ENCODE peak calls at places on chromosomes 4 and X, in eight cellular contexts. T, V, C, Q, S, Z, M and L are unnamed samples.

GRCh38 chr4:13476915-13477314 is 7.2 kb downstream of the RAB28 start:
- DNase-seq in V (no peak), Z (no peak), C (no peak), Q (peak; percentile 8), T (no peak), M (no peak), S (no peak), L (no peak)

GRCh38 chrX:29617725-29618124 is 597.6 kb upstream of the MAGEB2 start:
- DNase-seq in T (no peak), Z (no peak), V (no peak), C (no peak), S (no peak), M (no peak), Q (no peak), L (peak; percentile 1)

GRCh38 chr4:88360791-88361190 is 17.9 kb upstream of the HERC6 start:
- DNase-seq in V (no peak), T (no peak), S (no peak), Z (no peak), Q (no peak), M (no peak), C (no peak), L (no peak)

GRCh38 chrX:46208225-46208854 is 336.9 kb downstream of the ZNF674 start:
- DNase-seq in Z (no peak), C (no peak), Q (no peak), T (no peak), S (no peak), M (no peak), V (no peak), L (no peak)

GRCh38 chrX:11239230-11239629 is 54.0 kb upstream of the AMELX start:
- DNase-seq in Z (no peak), M (no peak), C (no peak), T (no peak), S (no peak), Q (peak; percentile 59), V (no peak), L (peak; percentile 50)

GRCh38 chr4:156924774-156925173 is 46.8 kb downstream of the PDGFC start:
- DNase-seq in S (no peak), M (no peak), C (no peak), T (no peak), Q (no peak), Z (no peak), V (no peak), L (no peak)

GRCh38 chr4:102694791-102695190 is 66.0 kb downstream of the MANBA start:
- DNase-seq in V (no peak), S (no peak), Q (no peak), C (no peak), T (no peak), Z (no peak), M (no peak), L (no peak)

GRCh38 chr4:126807132-126807531 is 825.6 kb upstream of the INTU start:
- DNase-seq in C (no peak), M (peak; percentile 36), Q (no peak), S (no peak), Z (no peak), V (no peak), T (no peak), L (no peak)

GRCh38 chrX:136395271-136395670 is 92.5 kb upstream of the BRS3 start:
- DNase-seq in S (no peak), C (no peak), Q (no peak), V (no peak), T (no peak), M (no peak), Z (no peak), L (no peak)

GRCh38 chr4:187167126-187167525 is 443.5 kb upstream of the FAT1 start:
- DNase-seq in V (no peak), Q (no peak), C (no peak), T (no peak), S (no peak), M (no peak), Z (no peak), L (no peak)

GRCh38 chr4:37717575-37717974 is 31.4 kb upstream of the RELL1 start:
- DNase-seq in V (no peak), S (no peak), Q (no peak), T (no peak), C (no peak), M (no peak), Z (no peak), L (no peak)

GRCh38 chr4:119592708-119593298 is 35.8 kb downstream of the PDE5A start:
- DNase-seq in Z (no peak), S (no peak), T (no peak), C (no peak), M (no peak), V (no peak), Q (no peak), L (no peak)

GRCh38 chr4:136505020-136505419 is 1027.3 kb downstream of the PCDH18 start:
- DNase-seq in V (no peak), S (no peak), M (no peak), T (no peak), C (no peak), Z (no peak), Q (no peak), L (no peak)

GRCh38 chr4:2879026-2879425 is 35.4 kb downstream of the ADD1 start:
- DNase-seq in M (no peak), Z (no peak), C (no peak), V (no peak), S (no peak), Q (no peak), T (no peak), L (no peak)

GRCh38 chr4:18110099-18110498 is 88.5 kb upstream of the LCORL start:
- DNase-seq in Q (no peak), V (no peak), Z (no peak), S (no peak), T (no peak), M (no peak), C (no peak), L (no peak)

GRCh38 chr4:7323461-7323871 is 111.3 kb downstream of the PSAPL1 start:
- DNase-seq in Q (no peak), T (no peak), C (peak; percentile 26), M (no peak), V (peak; percentile 28), Z (no peak), S (no peak), L (no peak)

GRCh38 chrX:21798677-21799219 is 40.7 kb upstream of the MBTPS2 start:
- DNase-seq in C (no peak), V (no peak), S (no peak), Z (no peak), M (no peak), Q (no peak), T (no peak), L (no peak)

DNA sequence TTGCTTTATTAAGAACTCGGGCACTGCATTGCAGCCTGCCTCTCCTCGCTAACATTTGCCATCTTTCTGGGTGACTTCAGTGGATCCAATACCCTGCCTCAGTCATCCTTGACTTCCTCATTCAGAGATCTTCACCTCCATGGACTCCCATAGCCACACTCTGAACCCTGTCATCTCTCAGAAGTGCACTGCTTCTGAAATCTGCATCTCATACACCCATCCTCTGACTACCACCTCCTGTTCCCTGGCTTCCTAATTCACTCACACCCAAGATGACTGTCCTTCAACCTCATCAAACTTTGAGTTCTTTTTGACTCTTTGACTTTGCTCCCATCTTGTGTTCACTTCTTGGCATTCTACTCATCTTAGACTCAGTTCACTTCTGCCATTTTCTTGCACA is 25.3 kb upstream of the CYBB start:
- DNase-seq in S (no peak), T (no peak), Q (no peak), V (no peak), Z (no peak), M (no peak), C (no peak), L (no peak)
- H3K4me1 ChIP-seq in S (no peaks in the 10 kb centered on the region), T (no peaks in the 10 kb centered on the region), Q (peaks cover 5% of the 10 kb centered on the region), V (no peaks in the 10 kb centered on the region), Z (no peaks in the 10 kb centered on the region), M (no peaks in the 10 kb centered on the region), C (no peaks in the 10 kb centered on the region), L (no peaks in the 10 kb centered on the region)

GRCh38 chr4:28354874-28355273 is 1494.2 kb downstream of the STIM2 start:
- DNase-seq in M (no peak), Z (no peak), Q (no peak), V (no peak), T (no peak), S (no peak), C (no peak), L (no peak)
- H3K9me3 ChIP-seq in M (peaks cover 12% of the 10 kb centered on the region), Z (no peaks in the 10 kb centered on the region), Q (no peaks in the 10 kb centered on the region), V (no peaks in the 10 kb centered on the region), T (no peaks in the 10 kb centered on the region), S (no peaks in the 10 kb centered on the region), C (no peaks in the 10 kb centered on the region), L (no peaks in the 10 kb centered on the region)

DNA sequence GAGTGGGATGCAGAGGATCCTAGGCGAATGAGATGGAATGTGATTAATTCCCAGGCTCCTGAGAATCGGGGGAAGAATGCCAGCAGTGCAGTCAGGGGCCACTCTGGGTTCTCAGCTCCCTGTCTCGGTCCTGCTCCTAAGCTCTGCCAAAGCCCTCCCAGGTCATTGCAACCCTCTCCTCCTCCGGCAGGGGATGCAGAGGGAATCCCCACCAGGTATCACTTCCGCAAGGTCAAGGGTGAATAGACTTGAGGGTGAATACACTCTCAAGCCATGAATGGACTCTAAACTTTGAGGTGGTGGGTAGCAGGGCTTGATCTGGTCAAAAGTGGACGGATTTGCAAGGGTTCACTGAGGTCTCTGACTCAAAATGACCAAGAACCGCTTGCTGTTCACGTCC is 139.3 kb upstream of the MXRA5 start:
- DNase-seq in S (no peak), Z (no peak), M (peak; percentile 61), V (no peak), C (no peak), T (no peak), Q (no peak), L (no peak)
- H3K4me3 ChIP-seq in S (no peak overlapping the region), Z (no peak overlapping the region), M (no peak overlapping the region), V (no peak overlapping the region), C (no peak overlapping the region), T (no peak overlapping the region), Q (no peak overlapping the region), L (no peak overlapping the region)

DNA sequence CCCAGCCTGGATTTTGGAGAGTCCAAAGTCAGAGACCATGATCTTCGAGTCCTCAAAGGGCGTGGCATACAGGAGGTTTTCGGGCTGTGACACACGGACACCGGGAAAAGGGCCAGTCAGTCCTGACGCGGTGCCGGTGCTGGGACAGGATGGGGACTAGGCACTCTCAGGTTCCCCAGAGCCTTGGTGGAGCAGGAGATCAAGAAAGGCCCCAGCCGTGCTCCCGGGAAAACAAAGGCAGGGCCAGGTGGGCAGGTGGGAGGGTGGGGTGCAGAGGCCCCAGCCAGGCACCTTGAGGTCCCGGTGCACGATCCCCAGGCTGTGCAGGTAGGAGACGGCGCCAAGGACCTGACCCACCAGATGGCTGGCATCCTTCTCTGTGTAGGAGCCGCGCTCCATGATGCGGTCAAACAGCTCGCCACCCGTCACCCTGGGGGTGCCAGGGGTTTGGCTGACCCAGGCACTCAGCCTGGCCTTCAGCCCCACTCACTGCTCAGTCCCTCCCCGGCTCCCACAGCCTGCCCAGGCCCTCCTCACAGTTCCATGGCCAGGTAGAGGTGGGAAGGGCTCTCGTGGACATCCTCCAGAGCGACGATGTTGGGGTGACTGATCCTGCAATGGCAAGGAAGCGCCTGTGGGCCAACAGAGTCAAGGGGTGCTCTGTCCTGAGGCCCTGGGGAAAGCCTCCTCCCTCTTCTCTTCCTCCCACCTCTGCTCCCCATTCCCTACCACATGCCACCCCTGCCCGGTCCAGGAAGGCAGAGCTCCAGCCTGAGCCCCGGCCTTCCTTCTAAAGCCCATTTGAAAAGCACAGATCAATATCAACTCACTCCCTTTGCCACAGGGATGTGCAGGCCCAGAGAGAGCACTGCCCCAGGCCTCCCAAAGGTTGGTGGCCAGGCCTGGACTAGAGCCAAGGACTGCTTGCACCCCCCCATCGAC is 1.8 kb downstream of the PNCK start:
- DNase-seq in M (peak; percentile 29), T (no peak), V (no peak), Q (no peak), C (no peak), S (no peak), Z (no peak), L (no peak)
- H3K4me1 ChIP-seq in M (no peaks in the 10 kb centered on the region), T (no peaks in the 10 kb centered on the region), V (no peaks in the 10 kb centered on the region), Q (peaks cover 60% of the 10 kb centered on the region), C (no peaks in the 10 kb centered on the region), S (no peaks in the 10 kb centered on the region), Z (no peaks in the 10 kb centered on the region), L (no peaks in the 10 kb centered on the region)